ENCODE peak calls at places on chromosome 16, in nine cellular contexts. A is heart right ventricle; H is effector memory CD4-positive, alpha-beta T cell; Z is cardiac muscle cell; V is neuronal stem cell; Y is cardiac fibroblast; J is adrenal gland; G is A673; U is left ventricle myocardium inferior. W is an unnamed sample.
A peak's percentile ranks its signal among the peaks of the same experiment; 100 is the strongest.

GRCh38 chr16:66408181-66409048 is 18.7 kb upstream of the BEAN1 start:
- DNase-seq in Y (peak; percentile 94), U (peak; percentile 42), V (no peak), Z (peak; percentile 85), G (peak; percentile 68), A (peak; percentile 53), J (no peak), H (no peak), W (peak; percentile 16)

GRCh38 chr16:27748868-27749546 is 199.1 kb downstream of the KATNIP start:
- DNase-seq in Y (peak; percentile 70), H (peak; percentile 9), G (peak; percentile 42), A (peak; percentile 20), Z (peak; percentile 66), J (no peak), V (no peak), U (peak; percentile 21), W (no peak)

GRCh38 chr16:62068747-62069146 is 32.5 kb upstream of the CDH8 start:
- DNase-seq in U (no peak), V (no peak), A (no peak), Z (no peak), J (no peak), G (no peak), H (no peak), Y (peak; percentile 0), W (no peak)

GRCh38 chr16:845349-845740 is 44.8 kb upstream of the GNG13 start:
- DNase-seq in G (no peak), Z (no peak), V (no peak), Y (no peak), A (no peak), H (no peak), J (no peak), U (no peak), W (no peak)

GRCh38 chr16:12899529-12900168 is 1.7 kb upstream of the SHISA9 start:
- DNase-seq in V (no peak), A (no peak), Y (no peak), G (no peak), J (no peak), U (no peak), Z (no peak), H (no peak), W (no peak)

GRCh38 chr16:79170565-79171242 is 429.8 kb downstream of the MAF start:
- DNase-seq in Y (no peak), G (no peak), A (peak; percentile 12), U (no peak), H (no peak), V (no peak), Z (peak; percentile 33), J (peak; percentile 63), W (no peak)

GRCh38 chr16:56636616-56637413 is 1.7 kb upstream of the MT1A start:
- DNase-seq in V (no peak), U (no peak), Z (no peak), A (no peak), H (no peak), G (no peak), Y (no peak), J (no peak), W (no peak)

GRCh38 chr16:80741716-80742115 is 62.7 kb downstream of the CDYL2 start:
- DNase-seq in H (no peak), Z (no peak), V (no peak), J (no peak), U (no peak), Y (no peak), G (no peak), A (no peak), W (no peak)

GRCh38 chr16:5207001-5207523 is 109.5 kb upstream of the EEF2KMT start:
- DNase-seq in J (no peak), Z (no peak), A (no peak), Y (no peak), V (no peak), U (no peak), G (no peak), H (no peak), W (no peak)

GRCh38 chr16:77213542-77214108 is 14.4 kb downstream of the SYCE1L start:
- DNase-seq in V (no peak), Z (peak; percentile 85), U (no peak), J (peak; percentile 60), G (peak; percentile 67), Y (peak; percentile 90), H (no peak), A (peak; percentile 34), W (no peak)

GRCh38 chr16:85204242-85205010 is 92.2 kb upstream of the CIBAR2 start:
- DNase-seq in Z (peak; percentile 76), V (no peak), A (no peak), G (no peak), J (no peak), Y (peak; percentile 93), U (no peak), H (no peak), W (no peak)

GRCh38 chr16:64280317-64280716 is 841.5 kb downstream of the CDH11 start:
- DNase-seq in J (no peak), Z (no peak), G (no peak), V (no peak), H (no peak), A (no peak), Y (no peak), U (no peak), W (no peak)

GRCh38 chr16:12781777-12782176 is 21.9 kb downstream of the CPPED1 start:
- DNase-seq in U (no peak), G (no peak), H (no peak), Z (no peak), A (no peak), Y (no peak), J (no peak), V (no peak), W (no peak)

GRCh38 chr16:57316390-57317017 is 32.0 kb upstream of the PLLP start:
- DNase-seq in A (peak; percentile 79), G (no peak), J (no peak), H (no peak), U (no peak), Z (peak; percentile 95), V (no peak), Y (peak; percentile 89), W (peak; percentile 35)

GRCh38 chr16:55949518-55949917 is 74.3 kb upstream of the CES5A start:
- DNase-seq in G (no peak), U (no peak), A (no peak), V (no peak), J (no peak), Z (no peak), Y (peak; percentile 30), H (no peak), W (no peak)

GRCh38 chr16:50742521-50743150 is 750 bp downstream of the CYLD start:
- DNase-seq in A (peak; percentile 13), G (peak; percentile 11), V (no peak), Z (peak; percentile 31), J (peak; percentile 71), H (peak; percentile 41), U (peak; percentile 29), Y (peak; percentile 58), W (peak; percentile 29)

GRCh38 chr16:73122604-73123386 is 74.9 kb upstream of the ZFHX3 start:
- DNase-seq in Y (peak; percentile 60), V (no peak), G (no peak), U (peak; percentile 48), J (peak; percentile 35), A (peak; percentile 53), Z (peak; percentile 72), H (no peak), W (no peak)
- H3K4me3 ChIP-seq in Y (no peak overlapping the region), V (no peak overlapping the region), G (no peak overlapping the region), U (peak overlapping the region; percentile 29), J (no peak overlapping the region), A (no peak overlapping the region), Z (no peak overlapping the region), H (no peak overlapping the region), W (no peak overlapping the region)

GRCh38 chr16:30569746-30570325 is 1.7 kb downstream of the ZNF688 start:
- DNase-seq in G (no peak), U (no peak), J (no peak), V (no peak), H (no peak), Z (no peak), Y (no peak), A (no peak), W (no peak)
- H3K4me3 ChIP-seq in G (no peak overlapping the region), U (peak overlapping the region; percentile 84), J (no peak overlapping the region), V (no peak overlapping the region), H (no peak overlapping the region), Z (no peak overlapping the region), Y (no peak overlapping the region), A (no peak overlapping the region), W (no peak overlapping the region)

GRCh38 chr16:88979616-88980015 is 2.6 kb upstream of the CBFA2T3 start:
- DNase-seq in G (no peak), Z (no peak), U (no peak), J (no peak), V (no peak), H (no peak), Y (no peak), A (no peak), W (no peak)

GRCh38 chr16:88983157-88983556 is 6.2 kb upstream of the CBFA2T3 start:
- DNase-seq in A (no peak), U (no peak), G (no peak), J (no peak), Y (no peak), H (no peak), Z (no peak), V (no peak), W (no peak)

GRCh38 chr16:88985521-88985920 is 8.5 kb upstream of the CBFA2T3 start:
- DNase-seq in Z (no peak), A (no peak), H (no peak), V (no peak), G (no peak), U (no peak), Y (no peak), J (no peak), W (no peak)

GRCh38 chr16:88982286-88983084 is 5.5 kb upstream of the CBFA2T3 start:
- DNase-seq in U (no peak), Z (no peak), H (no peak), V (no peak), Y (no peak), A (no peak), J (no peak), G (no peak), W (no peak)

GRCh38 chr16:88983771-88984687 is 7.0 kb upstream of the CBFA2T3 start:
- DNase-seq in G (no peak), A (no peak), J (no peak), U (no peak), Z (no peak), H (no peak), Y (no peak), V (no peak), W (no peak)
- H3K4me3 ChIP-seq in G (no peak overlapping the region), A (no peak overlapping the region), J (no peak overlapping the region), U (no peak overlapping the region), Z (no peak overlapping the region), H (no peak overlapping the region), Y (no peak overlapping the region), V (no peak overlapping the region), W (no peak overlapping the region)

DNA sequence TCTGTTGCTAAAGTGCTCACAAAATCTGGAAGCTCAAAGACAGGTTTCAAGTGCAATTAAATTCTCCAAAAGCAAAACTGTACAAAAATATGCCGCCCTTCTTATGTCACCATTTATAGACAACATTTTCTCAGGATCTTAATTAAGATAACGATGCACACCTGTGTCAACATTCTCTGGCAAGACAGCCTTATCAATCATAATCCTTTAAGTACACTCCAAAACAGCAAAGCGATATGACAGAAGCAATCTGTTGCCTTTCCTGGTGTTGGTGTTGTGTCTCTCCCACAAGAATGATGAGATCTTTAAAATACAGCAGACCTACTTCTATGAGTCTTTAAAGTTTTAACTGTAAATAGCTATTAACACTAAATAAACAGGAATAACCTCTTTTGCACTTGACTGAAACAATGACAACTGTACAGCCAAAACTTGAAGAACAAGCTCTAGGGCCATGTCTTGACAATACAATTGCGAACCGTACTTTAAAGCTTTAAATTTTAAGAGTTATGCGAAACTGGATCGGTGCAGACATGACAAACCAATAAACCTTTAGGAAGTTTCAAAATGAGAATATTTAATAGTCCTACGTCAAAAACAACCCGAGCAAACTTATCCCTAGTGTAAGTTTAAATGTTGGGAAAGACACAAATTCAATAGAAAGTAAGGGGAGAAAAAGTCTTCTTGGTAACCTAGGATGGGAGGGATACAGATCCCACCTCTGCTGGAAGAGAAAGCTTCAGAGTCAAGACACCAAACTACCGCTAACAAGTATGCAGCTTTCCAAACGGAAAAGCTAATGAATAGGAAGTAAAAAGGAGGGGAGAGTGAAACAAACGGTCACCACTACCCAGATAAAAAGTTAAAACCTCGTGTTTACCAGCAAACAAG is 3.3 kb upstream of the IRX5 start:
- DNase-seq in G (no peak), J (no peak), Z (no peak), Y (no peak), H (no peak), A (no peak), U (no peak), V (no peak), W (no peak)
- H3K4me3 ChIP-seq in G (peak overlapping the region; percentile 88), J (peak overlapping the region; percentile 67), Z (peak overlapping the region; percentile 96), Y (peak overlapping the region; percentile 68), H (no peak overlapping the region), A (peak overlapping the region; percentile 58), U (peak overlapping the region; percentile 85), V (peak overlapping the region; percentile 73), W (no peak overlapping the region)